ENCODE peak calls at places on chromosome 10, in five cellular contexts. I is suprapubic skin; L is A172; G is CD8-positive, alpha-beta memory T cell; Q is uterus. T is an unnamed sample.

GRCh38 chr10:117442521-117442920 is 67.3 kb upstream of the PDZD8 start:
- DNase-seq in I (no peak), L (peak; percentile 40), G (no peak), Q (no peak), T (no peak)

GRCh38 chr10:44417761-44418160 is 32.9 kb upstream of the CXCL12 start:
- DNase-seq in I (peak; percentile 28), L (no peak), G (no peak), Q (no peak), T (no peak)

GRCh38 chr10:100053686-100054460 is 27.8 kb downstream of the CPN1 start:
- DNase-seq in I (no peak), L (no peak), G (no peak), Q (no peak), T (no peak)

GRCh38 chr10:131874991-131875451 is 25.8 kb upstream of the PPP2R2D start:
- DNase-seq in I (no peak), L (peak; percentile 65), G (peak; percentile 12), Q (peak; percentile 35), T (peak; percentile 78)

GRCh38 chr10:44385726-44386438 is 985 bp upstream of the CXCL12 start:
- DNase-seq in I (peak; percentile 67), L (no peak), G (no peak), Q (peak; percentile 37), T (no peak)

GRCh38 chr10:3142146-3142875 is 30.3 kb downstream of the PITRM1 start:
- DNase-seq in I (no peak), L (no peak), G (no peak), Q (no peak), T (no peak)

GRCh38 chr10:43299579-43299978 is 32.7 kb upstream of the RASGEF1A start:
- DNase-seq in I (peak; percentile 19), L (no peak), G (peak; percentile 57), Q (no peak), T (no peak)

GRCh38 chr10:22986771-22987542 is 59.1 kb downstream of the ARMC3 start:
- DNase-seq in I (no peak), L (peak; percentile 53), G (no peak), Q (no peak), T (no peak)

GRCh38 chr10:18501198-18501597 is 150.2 kb downstream of the NSUN6 start:
- DNase-seq in I (no peak), L (peak; percentile 56), G (no peak), Q (no peak), T (no peak)

GRCh38 chr10:102416181-102417094 is 2.1 kb downstream of the PSD start:
- DNase-seq in I (no peak), L (no peak), G (no peak), Q (no peak), T (no peak)

GRCh38 chr10:4825868-4826787 is at the start of gene AKR1E2:
- DNase-seq in I (peak; percentile 93), L (no peak), G (peak; percentile 72), Q (peak; percentile 83), T (peak; percentile 96)

GRCh38 chr10:19347592-19347991 is 299.0 kb downstream of the MALRD1 start:
- DNase-seq in I (no peak), L (peak; percentile 20), G (no peak), Q (no peak), T (no peak)

GRCh38 chr10:109968954-109969644 is 38.7 kb upstream of the ADD3 start:
- DNase-seq in I (no peak), L (no peak), G (no peak), Q (no peak), T (peak; percentile 32)

GRCh38 chr10:69866688-69867461 is 65.2 kb downstream of the COL13A1 start:
- DNase-seq in I (no peak), L (peak; percentile 88), G (no peak), Q (peak; percentile 58), T (peak; percentile 28)

GRCh38 chr10:68526634-68527132 is 640 bp downstream of the SLC25A16 start:
- DNase-seq in I (no peak), L (no peak), G (no peak), Q (no peak), T (no peak)

GRCh38 chr10:78846071-78846470 is 222.7 kb upstream of the ZMIZ1 start:
- DNase-seq in I (no peak), L (no peak), G (no peak), Q (no peak), T (no peak)

GRCh38 chr10:35607475-35608316 is 2.6 kb downstream of the GJD4 start:
- DNase-seq in I (no peak), L (no peak), G (no peak), Q (no peak), T (peak; percentile 82)

GRCh38 chr10:126088144-126088543 is 191.8 kb downstream of the FANK1 start:
- DNase-seq in I (no peak), L (no peak), G (no peak), Q (no peak), T (no peak)

GRCh38 chr10:124075116-124075955 is 18.1 kb downstream of the CHST15 start:
- DNase-seq in I (no peak), L (no peak), G (no peak), Q (no peak), T (no peak)

GRCh38 chr10:45433716-45434469 is 59.9 kb downstream of the ALOX5 start:
- DNase-seq in I (no peak), L (no peak), G (no peak), Q (no peak), T (no peak)

GRCh38 chr10:127577878-127578627 is 28.9 kb downstream of the NPS start:
- DNase-seq in I (no peak), L (no peak), G (no peak), Q (no peak), T (no peak)

GRCh38 chr10:133022784-133023115 is 65.0 kb upstream of the ADGRA1 start:
- DNase-seq in I (no peak), L (no peak), G (no peak), Q (no peak), T (no peak)

GRCh38 chr10:126851414-126851813 is 53.8 kb upstream of the DOCK1 start:
- DNase-seq in I (no peak), L (no peak), G (no peak), Q (no peak), T (no peak)

GRCh38 chr10:124005091-124005490 is 88.3 kb downstream of the CHST15 start:
- DNase-seq in I (peak; percentile 49), L (no peak), G (no peak), Q (no peak), T (peak; percentile 14)

GRCh38 chr10:7551891-7552731 is 114.7 kb downstream of the ITIH5 start:
- DNase-seq in I (no peak), L (no peak), G (no peak), Q (no peak), T (no peak)

GRCh38 chr10:14507156-14507555 is 176.4 kb upstream of the FRMD4A start:
- DNase-seq in I (no peak), L (no peak), G (peak; percentile 70), Q (no peak), T (no peak)

GRCh38 chr10:13690281-13690825 is 103.6 kb downstream of the PRPF18 start:
- DNase-seq in I (no peak), L (peak; percentile 94), G (no peak), Q (no peak), T (no peak)

GRCh38 chr10:4865945-4866661 is 40.1 kb downstream of the AKR1E2 start:
- DNase-seq in I (no peak), L (peak; percentile 65), G (no peak), Q (no peak), T (no peak)

GRCh38 chr10:26451903-26452302 is 13.8 kb downstream of the APBB1IP start:
- DNase-seq in I (no peak), L (no peak), G (no peak), Q (no peak), T (no peak)

GRCh38 chr10:19654576-19654975 is 161.7 kb upstream of the PLXDC2 start:
- DNase-seq in I (no peak), L (peak; percentile 71), G (no peak), Q (no peak), T (no peak)

GRCh38 chr10:29102636-29103035 is 186.2 kb upstream of the LYZL1 start:
- DNase-seq in I (no peak), L (no peak), G (no peak), Q (no peak), T (no peak)

GRCh38 chr10:78974409-78975317 is 94.1 kb upstream of the ZMIZ1 start:
- DNase-seq in I (peak; percentile 93), L (peak; percentile 85), G (peak; percentile 46), Q (peak; percentile 72), T (no peak)

GRCh38 chr10:91907033-91907594 is 2.2 kb downstream of the FGFBP3 start:
- DNase-seq in I (no peak), L (no peak), G (no peak), Q (no peak), T (no peak)

GRCh38 chr10:125828311-125828710 is 5.0 kb downstream of the BCCIP start:
- DNase-seq in I (no peak), L (no peak), G (no peak), Q (no peak), T (no peak)

GRCh38 chr10:108775911-108776475 is 1147.3 kb downstream of the XPNPEP1 start:
- DNase-seq in I (no peak), L (peak; percentile 76), G (no peak), Q (no peak), T (no peak)

GRCh38 chr10:50531388-50532077 is 92.2 kb downstream of the SGMS1 start:
- DNase-seq in I (no peak), L (no peak), G (no peak), Q (no peak), T (no peak)

GRCh38 chr10:92891885-92892705 is 43.8 kb downstream of the EXOC6 start:
- DNase-seq in I (no peak), L (peak; percentile 92), G (no peak), Q (peak; percentile 22), T (no peak)

GRCh38 chr10:89332092-89332633 is 4.4 kb downstream of the IFIT3 start:
- DNase-seq in I (no peak), L (no peak), G (peak; percentile 60), Q (no peak), T (no peak)

GRCh38 chr10:48938281-48938680 is 1.4 kb downstream of the LRRC18 start:
- DNase-seq in I (no peak), L (no peak), G (no peak), Q (no peak), T (no peak)

GRCh38 chr10:110634527-110635209 is 9.5 kb upstream of the RBM20 start:
- DNase-seq in I (no peak), L (peak; percentile 11), G (no peak), Q (no peak), T (no peak)